ENCODE peak calls at places on chromosomes 3 and 15, in nine cellular contexts. K, I, Y, U, M, O, D, Z and J are unnamed samples.

GRCh38 chr3:72238836-72239235 is 453.9 kb upstream of the PROK2 start:
- DNase-seq in K (no peak), I (no peak), Y (no peak), U (no peak), M (no peak), O (no peak), D (no peak), Z (no peak), J (no peak)

GRCh38 chr3:10194328-10195071 is 29.8 kb downstream of the IRAK2 start:
- DNase-seq in K (peak; percentile 30), I (peak; percentile 71), Y (no peak), U (peak; percentile 49), M (no peak), O (peak; percentile 50), D (no peak), Z (peak; percentile 34), J (no peak)

GRCh38 chr15:63888146-63888545 is 54.4 kb upstream of the HERC1 start:
- DNase-seq in K (no peak), I (no peak), Y (no peak), U (no peak), M (no peak), O (no peak), D (no peak), Z (no peak), J (no peak)

GRCh38 chr3:30720586-30721313 is 114.3 kb downstream of the TGFBR2 start:
- DNase-seq in K (no peak), I (peak; percentile 83), Y (peak; percentile 70), U (no peak), M (no peak), O (no peak), D (no peak), Z (no peak), J (no peak)

GRCh38 chr15:90530250-90531051 is 728 bp downstream of the CRTC3 start:
- DNase-seq in K (peak; percentile 57), I (peak; percentile 45), Y (peak; percentile 40), U (peak; percentile 34), M (peak; percentile 42), O (peak; percentile 81), D (no peak), Z (peak; percentile 57), J (no peak)

GRCh38 chr3:123046262-123046873 is 18.8 kb upstream of the SEMA5B start:
- DNase-seq in K (no peak), I (peak; percentile 14), Y (peak; percentile 83), U (no peak), M (no peak), O (no peak), D (no peak), Z (no peak), J (peak; percentile 19)

GRCh38 chr3:66428733-66429132 is 72.1 kb downstream of the LRIG1 start:
- DNase-seq in K (peak; percentile 74), I (peak; percentile 91), Y (peak; percentile 100), U (peak; percentile 79), M (peak; percentile 92), O (no peak), D (no peak), Z (peak; percentile 75), J (peak; percentile 98)

GRCh38 chr3:177262396-177262795 is 65.1 kb upstream of the TBL1XR1 start:
- DNase-seq in K (no peak), I (no peak), Y (peak; percentile 18), U (no peak), M (no peak), O (no peak), D (no peak), Z (no peak), J (no peak)

GRCh38 chr15:83012038-83012490 is 625 bp upstream of the C15orf40 start:
- DNase-seq in K (no peak), I (no peak), Y (no peak), U (no peak), M (no peak), O (no peak), D (no peak), Z (no peak), J (no peak)

GRCh38 chr3:96236499-96236898 is 577.9 kb upstream of the EPHA6 start:
- DNase-seq in K (no peak), I (peak; percentile 64), Y (no peak), U (no peak), M (no peak), O (no peak), D (no peak), Z (no peak), J (no peak)

GRCh38 chr3:133691410-133692107 is 29.8 kb upstream of the TOPBP1 start:
- DNase-seq in K (no peak), I (peak; percentile 34), Y (peak; percentile 45), U (no peak), M (no peak), O (no peak), D (no peak), Z (no peak), J (no peak)

GRCh38 chr15:88376574-88377174 is 90.5 kb downstream of the MRPL46 start:
- DNase-seq in K (no peak), I (no peak), Y (peak; percentile 39), U (no peak), M (no peak), O (no peak), D (no peak), Z (no peak), J (no peak)

GRCh38 chr3:177554900-177555759 is 357.8 kb upstream of the TBL1XR1 start:
- DNase-seq in K (no peak), I (peak; percentile 53), Y (peak; percentile 84), U (peak; percentile 55), M (no peak), O (no peak), D (no peak), Z (no peak), J (no peak)

GRCh38 chr3:106518516-106518915 is 649.7 kb upstream of the CBLB start:
- DNase-seq in K (no peak), I (peak; percentile 48), Y (peak; percentile 62), U (no peak), M (no peak), O (no peak), D (no peak), Z (no peak), J (no peak)

GRCh38 chr3:160291290-160291908 is 66.2 kb downstream of the C3orf80 start:
- DNase-seq in K (no peak), I (no peak), Y (no peak), U (no peak), M (no peak), O (no peak), D (no peak), Z (no peak), J (no peak)

GRCh38 chr15:67188551-67189218 is 65.8 kb downstream of the AAGAB start:
- DNase-seq in K (no peak), I (no peak), Y (peak; percentile 88), U (no peak), M (peak; percentile 89), O (no peak), D (no peak), Z (peak; percentile 60), J (no peak)

GRCh38 chr15:29942144-29942543 is 119.9 kb upstream of the TJP1 start:
- DNase-seq in K (no peak), I (no peak), Y (no peak), U (no peak), M (no peak), O (no peak), D (no peak), Z (no peak), J (no peak)

GRCh38 chr3:126777366-126777765 is 73.3 kb downstream of the CHCHD6 start:
- DNase-seq in K (no peak), I (no peak), Y (no peak), U (no peak), M (no peak), O (no peak), D (no peak), Z (no peak), J (no peak)

DNA sequence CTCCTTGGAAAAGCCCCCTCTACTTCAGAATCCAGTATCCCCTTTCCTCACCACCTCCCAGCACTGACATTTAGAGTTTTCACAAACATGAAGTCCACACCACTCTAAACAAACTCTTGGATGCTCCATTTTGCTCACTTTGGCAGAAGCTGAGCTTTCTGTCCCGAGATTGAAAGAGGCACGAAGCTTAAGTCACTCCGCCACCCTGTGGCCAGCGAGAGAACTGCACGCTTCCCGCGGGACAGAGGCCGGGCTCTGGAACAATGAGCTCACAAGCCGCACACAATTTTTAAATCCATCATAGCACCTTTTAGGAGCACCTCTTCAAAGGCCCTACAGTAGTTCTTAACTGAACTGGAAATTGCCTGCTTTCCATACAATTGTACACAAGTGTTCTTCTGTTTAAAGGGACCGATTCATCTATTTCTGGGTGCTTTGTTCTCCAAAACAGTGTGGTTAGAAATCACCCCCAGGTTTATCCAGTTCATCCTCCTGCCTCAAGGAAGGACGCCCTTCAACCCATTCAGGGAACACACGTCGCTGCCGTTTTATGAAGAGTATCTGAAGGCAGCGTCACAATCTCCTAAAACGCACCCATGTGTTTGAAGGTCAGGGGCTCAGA is 226.1 kb downstream of the VPS13C start:
- DNase-seq in K (peak; percentile 82), I (peak; percentile 41), Y (peak; percentile 89), U (peak; percentile 88), M (peak; percentile 84), O (peak; percentile 58), D (peak; percentile 96), Z (peak; percentile 79), J (peak; percentile 23)
- TF ChIP-seq CTCF in K (peak; percentile 99), I (peak; percentile 92), Y (peak; percentile 97), U (peak; percentile 96), M (peak; percentile 87), O (peak; percentile 96), D (peak; percentile 91), Z (peak; percentile 98), J (peak; percentile 91)

GRCh38 chr3:6394944-6395343 is 466.0 kb upstream of the GRM7 start:
- DNase-seq in K (no peak), I (no peak), Y (no peak), U (no peak), M (no peak), O (no peak), D (no peak), Z (no peak), J (no peak)

DNA sequence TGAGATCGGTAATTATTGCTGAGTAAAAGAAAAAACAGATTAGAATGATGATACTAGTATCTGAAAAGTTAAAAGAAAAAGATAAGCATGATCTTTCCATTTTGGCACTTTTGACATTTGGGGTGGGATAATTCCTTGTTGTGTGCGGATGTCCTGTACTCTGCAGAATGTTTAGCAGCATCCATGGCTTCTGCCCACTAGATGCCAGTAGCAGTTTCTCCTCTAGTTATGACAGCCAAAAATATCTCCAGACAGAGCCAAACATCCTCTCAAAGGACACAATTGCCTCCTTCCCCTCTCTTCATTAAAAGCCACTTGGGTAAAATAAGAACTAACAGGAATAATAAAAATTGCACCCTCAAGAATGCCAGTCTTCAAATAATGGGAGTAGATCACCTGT is 468.8 kb upstream of the GRM7 start:
- DNase-seq in K (no peak), I (no peak), Y (no peak), U (no peak), M (no peak), O (no peak), D (no peak), Z (no peak), J (no peak)
- TF ChIP-seq CTCF in K (no peak), I (no peak), Y (no peak), U (no peak), M (no peak), O (no peak), D (no peak), Z (no peak), J (no peak)

GRCh38 chr3:125257563-125257962 is 45.0 kb upstream of the SLC12A8 start:
- DNase-seq in K (no peak), I (no peak), Y (peak; percentile 17), U (no peak), M (no peak), O (no peak), D (no peak), Z (no peak), J (no peak)
- TF ChIP-seq CTCF in K (no peak), I (no peak), Y (no peak), U (no peak), M (no peak), O (no peak), D (no peak), Z (no peak), J (no peak)

GRCh38 chr3:6779140-6779539 is 81.8 kb upstream of the GRM7 start:
- DNase-seq in K (no peak), I (no peak), Y (no peak), U (no peak), M (no peak), O (no peak), D (no peak), Z (no peak), J (no peak)
- TF ChIP-seq CTCF in K (no peak), I (no peak), Y (no peak), U (no peak), M (no peak), O (no peak), D (no peak), Z (no peak), J (no peak)